ENCODE peak calls at places on chromosomes 1 and 21, in five cellular contexts. O is transverse colon, W is A549, C is stomach, V is heart left ventricle. X is an unnamed sample.

GRCh38 chr1:12078575-12078937 is 15.5 kb downstream of the TNFRSF8 start:
- DNase-seq in O (no peak), C (no peak), V (no peak), W (no peak), X (no peak)

GRCh38 chr1:70487910-70488665 is 77.0 kb downstream of the CTH start:
- DNase-seq in O (peak), C (no peak), V (no peak), W (peak), X (no peak)

GRCh38 chr1:152185544-152186391 is 26.7 kb upstream of the RPTN start:
- DNase-seq in V (peak), W (peak), O (peak), C (peak), X (no peak)

GRCh38 chr1:111032295-111032897 is 68.7 kb upstream of the LRIF1 start:
- DNase-seq in W (peak), V (no peak), O (peak), C (no peak), X (no peak)

GRCh38 chr1:65027699-65028358 is 61.5 kb upstream of the JAK1 start:
- DNase-seq in C (peak), W (no peak), V (peak), O (peak), X (peak)

GRCh38 chr21:36076878-36077658 is 7.2 kb downstream of the CBR1 start:
- DNase-seq in V (no peak), C (peak), W (peak), O (peak), X (no peak)

GRCh38 chr1:15031251-15031930 is 122.2 kb upstream of the TMEM51 start:
- DNase-seq in O (no peak), V (no peak), W (no peak), C (no peak), X (no peak)

GRCh38 chr1:208113036-208113435 is 131.1 kb downstream of the PLXNA2 start:
- DNase-seq in W (no peak), O (no peak), V (no peak), C (no peak), X (no peak)

GRCh38 chr1:1020415-1021009 is 592 bp downstream of the AGRN start:
- DNase-seq in C (no peak), V (no peak), W (no peak), O (no peak), X (no peak)

GRCh38 chr1:65577278-65577677 is 156.8 kb downstream of the LEPR start:
- DNase-seq in O (no peak), V (no peak), W (no peak), C (no peak), X (no peak)

GRCh38 chr1:20586939-20587638 is 1.8 kb upstream of the CDA start:
- DNase-seq in O (peak), V (no peak), C (no peak), W (peak), X (no peak)

GRCh38 chr1:113905435-113905861 is 322 bp downstream of the DCLRE1B start:
- DNase-seq in W (no peak), C (peak), O (peak), V (no peak), X (peak)

GRCh38 chr21:31872452-31873274 is at the start of gene HUNK:
- DNase-seq in V (no peak), O (peak), C (no peak), W (peak), X (no peak)

GRCh38 chr21:41759926-41760325 is 6.9 kb downstream of the RIPK4 start:
- DNase-seq in W (no peak), C (no peak), V (no peak), O (no peak), X (no peak)
- H3K27ac ChIP-seq in W (peak), C (peak), V (no peak), O (no peak), X (no peak)

GRCh38 chr1:244833734-244834595 is 1.5 kb upstream of the COX20 start:
- DNase-seq in W (peak), C (peak), O (peak), V (peak), X (peak)
- TF ChIP-seq POLR2A in W (peak), C (no peak), O (no peak), V (no peak), X (no peak)

GRCh38 chr1:25804964-25805862 is 5.2 kb downstream of the SELENON start:
- DNase-seq in V (no peak), C (no peak), W (no peak), O (no peak), X (no peak)
- H3K27ac ChIP-seq in V (peak), C (peak), W (no peak), O (no peak), X (peak)

GRCh38 chr21:45982256-45982757 is 737 bp downstream of the COL6A1 start:
- DNase-seq in C (no peak), O (peak), V (peak), W (no peak), X (peak)
- TF ChIP-seq POLR2A in C (no peak), O (no peak), V (no peak), W (no peak), X (no peak)

DNA sequence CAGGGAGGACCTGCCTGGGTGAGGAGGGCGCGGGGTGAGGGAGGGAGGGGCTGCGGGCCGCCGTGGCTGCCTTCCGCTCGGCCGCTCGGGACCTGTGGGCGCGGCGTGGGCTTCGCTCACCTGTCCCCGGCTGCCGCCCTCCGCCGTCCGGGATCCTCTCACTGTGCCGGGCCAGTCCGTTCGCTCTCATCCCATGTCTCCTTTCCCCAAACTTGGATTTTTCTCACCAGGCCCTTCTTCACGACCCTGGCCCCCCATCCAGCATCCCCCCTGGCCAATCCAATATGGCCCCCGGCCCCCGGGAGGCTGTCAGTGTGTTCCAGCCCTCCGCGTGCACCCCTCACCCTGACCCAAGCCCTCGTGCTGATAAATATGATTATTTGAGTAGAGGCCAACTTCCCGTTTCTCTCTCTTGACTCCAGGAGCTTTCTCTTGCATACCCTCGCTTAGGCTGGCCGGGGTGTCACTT is 359 bp downstream of the ZBTB48 start:
- DNase-seq in O (no peak), C (no peak), W (no peak), V (no peak), X (no peak)
- H3K27ac ChIP-seq in O (peak), C (peak), W (peak), V (peak), X (peak)

DNA sequence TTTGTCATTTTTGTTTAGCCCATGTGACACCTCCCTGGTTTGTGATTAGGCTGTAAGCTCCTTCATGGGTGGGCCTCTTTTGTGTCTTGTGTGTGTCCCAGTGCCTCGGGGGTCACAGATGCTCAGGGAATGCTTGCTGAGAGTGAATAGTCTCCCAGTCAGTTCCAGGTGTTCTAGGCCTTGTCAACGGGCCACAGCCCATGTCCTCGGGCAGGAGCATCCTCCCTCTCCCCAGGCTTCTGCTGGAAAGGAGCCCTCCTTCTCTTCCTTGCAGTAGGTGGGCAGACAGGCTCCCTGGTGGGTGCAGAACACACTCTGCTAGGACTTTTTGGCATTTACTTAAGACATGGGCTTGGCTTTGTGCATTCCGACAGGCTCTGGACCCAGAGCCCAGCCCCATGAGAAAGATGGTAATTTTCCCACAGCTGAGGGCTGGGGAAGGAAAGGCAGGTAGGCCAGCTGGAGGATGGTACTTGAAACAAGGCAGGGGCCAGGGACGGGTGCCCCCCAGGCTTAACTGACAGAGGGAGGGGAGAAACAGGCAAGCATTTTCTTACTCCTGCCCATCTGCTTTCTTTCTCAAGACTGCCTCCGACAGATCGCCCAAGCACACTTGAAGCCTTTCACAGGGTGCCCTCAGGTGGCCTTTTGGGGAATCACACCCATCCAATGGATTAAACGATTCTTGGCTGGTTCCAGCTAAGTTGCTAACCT is 7.1 kb upstream of the CPLANE2 start:
- DNase-seq in W (peak), O (peak), C (peak), V (peak), X (peak)
- TF ChIP-seq POLR2A in W (no peak), O (no peak), C (no peak), V (no peak), X (no peak)

DNA sequence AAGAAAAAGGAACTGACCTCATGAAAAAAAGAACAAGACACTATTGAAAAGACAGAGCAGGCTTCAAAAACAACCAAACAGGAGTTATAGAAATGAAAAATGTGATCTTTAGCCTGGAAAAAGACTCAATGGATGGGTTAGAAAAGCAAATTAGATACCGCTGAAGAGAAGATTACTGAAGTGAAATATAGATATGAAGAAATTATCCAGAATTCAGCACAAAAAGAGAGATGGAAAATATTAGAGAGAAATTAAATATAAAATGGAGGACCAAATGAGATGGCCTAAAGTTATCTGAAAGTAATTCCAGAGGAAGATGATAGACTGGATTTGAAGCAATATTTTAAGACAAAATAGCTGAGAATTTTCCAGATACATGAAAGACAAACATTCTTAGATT is 63.0 kb downstream of the SLC37A1 start:
- DNase-seq in V (no peak), W (no peak), C (no peak), O (no peak), X (no peak)
- H3K27ac ChIP-seq in V (no peak), W (no peak), C (no peak), O (no peak), X (no peak)

GRCh38 chr21:25571726-25572121 is 35.6 kb downstream of the MRPL39 start:
- DNase-seq in C (no peak), W (no peak), O (no peak), V (no peak), X (no peak)

GRCh38 chr21:25569711-25570110 is 37.6 kb downstream of the MRPL39 start:
- DNase-seq in V (no peak), O (no peak), C (no peak), W (no peak), X (no peak)

GRCh38 chr21:25572895-25573310 is 34.4 kb downstream of the MRPL39 start:
- DNase-seq in O (no peak), V (no peak), W (no peak), C (no peak), X (no peak)

GRCh38 chr21:25577765-25578069 is 29.6 kb downstream of the MRPL39 start:
- DNase-seq in O (no peak), V (no peak), W (no peak), C (no peak), X (no peak)

DNA sequence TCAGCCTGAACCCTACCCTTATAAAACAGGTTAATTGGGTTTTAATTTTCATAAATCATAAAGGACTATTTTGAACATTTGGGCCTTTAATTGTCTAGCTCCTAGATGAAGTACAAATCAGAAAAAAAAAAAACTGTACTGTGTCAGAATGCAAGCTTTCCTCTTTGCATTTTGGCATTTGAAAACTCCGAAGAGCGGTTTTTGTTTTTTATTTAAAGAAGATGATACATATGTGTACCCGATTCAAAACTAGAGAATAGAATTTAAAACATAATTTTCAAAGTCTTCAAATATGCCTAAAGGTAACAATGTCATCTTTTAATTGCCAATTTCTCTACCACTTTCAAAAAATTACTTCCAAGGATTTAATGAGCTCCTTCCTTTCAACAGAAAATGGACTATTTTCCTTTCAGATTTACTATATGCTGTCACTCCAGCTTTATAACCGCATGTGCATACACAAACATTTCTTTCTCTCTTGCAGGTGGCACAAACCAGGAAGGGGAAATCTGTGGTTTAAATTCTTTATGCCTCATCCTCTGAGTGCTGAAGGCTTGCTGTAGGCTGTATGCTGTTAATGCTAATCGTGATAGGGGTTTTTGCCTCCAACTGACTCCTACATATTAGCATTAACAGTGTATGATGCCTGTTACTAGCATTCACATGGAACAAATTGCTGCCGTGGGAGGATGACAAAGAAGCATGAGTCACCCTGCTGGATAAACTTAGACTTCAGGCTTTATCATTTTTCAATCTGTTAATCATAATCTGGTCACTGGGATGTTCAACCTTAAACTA is 33.7 kb downstream of the MRPL39 start:
- DNase-seq in W (peak), V (no peak), O (no peak), C (no peak), X (no peak)
- TF ChIP-seq POLR2A in W (no peak), V (no peak), O (no peak), C (no peak), X (no peak)